ENCODE peak calls at places on chromosomes 6 and 20, in four cellular contexts. Z is LHCN-M2, Y is iPS-NIHi11, R is SW480. E is an unnamed sample.

GRCh38 chr20:63495771-63496403 is 3.0 kb downstream of the EEF1A2 start:
- DNase-seq in Z (peak), Y (peak), R (no peak), E (no peak)

GRCh38 chr20:21357851-21358250 is 39.5 kb downstream of the NKX2-4 start:
- DNase-seq in Z (no peak), Y (no peak), R (no peak), E (no peak)

GRCh38 chr6:167676666-167677421 is 149.9 kb upstream of the AFDN start:
- DNase-seq in Z (no peak), Y (no peak), R (peak), E (no peak)

GRCh38 chr6:105489213-105489525 is 86.3 kb upstream of the PREP start:
- DNase-seq in Z (no peak), Y (no peak), R (no peak), E (no peak)

GRCh38 chr6:81894788-81895221 is 142.3 kb upstream of the TENT5A start:
- DNase-seq in Z (peak), Y (no peak), R (no peak), E (no peak)

GRCh38 chr20:32072168-32072721 is 20.2 kb downstream of the HCK start:
- DNase-seq in Z (no peak), Y (no peak), R (no peak), E (no peak)

GRCh38 chr20:51142448-51142847 is 119.5 kb upstream of the KCNG1 start:
- DNase-seq in Z (no peak), Y (no peak), R (no peak), E (peak)

GRCh38 chr20:44582321-44583025 is at the start of gene PKIG:
- DNase-seq in Z (peak), Y (peak), R (peak), E (no peak)

GRCh38 chr20:16927031-16927430 is 178.9 kb downstream of the OTOR start:
- DNase-seq in Z (no peak), Y (no peak), R (no peak), E (no peak)

GRCh38 chr6:122170274-122170673 is 229.2 kb upstream of the HSF2 start:
- DNase-seq in Z (no peak), Y (no peak), R (no peak), E (no peak)

GRCh38 chr20:24403410-24403809 is 66.0 kb upstream of the SYNDIG1 start:
- DNase-seq in Z (no peak), Y (no peak), R (no peak), E (no peak)

GRCh38 chr6:37244430-37245310 is 12.9 kb upstream of the TBC1D22B start:
- DNase-seq in Z (peak), Y (peak), R (no peak), E (no peak)

GRCh38 chr20:37161830-37162549 is 17.1 kb upstream of the RPN2 start:
- DNase-seq in Z (no peak), Y (no peak), R (no peak), E (no peak)

GRCh38 chr6:150830409-150831165 is 34.9 kb upstream of the MTHFD1L start:
- DNase-seq in Z (peak), Y (no peak), R (no peak), E (no peak)

GRCh38 chr20:63740070-63740500 is 509 bp downstream of the SLC2A4RG start:
- DNase-seq in Z (peak), Y (peak), R (peak), E (no peak)

GRCh38 chr6:137881522-137881886 is 14.4 kb downstream of the TNFAIP3 start:
- DNase-seq in Z (no peak), Y (no peak), R (no peak), E (no peak)

GRCh38 chr6:140153703-140154102 is 779.3 kb upstream of the CITED2 start:
- DNase-seq in Z (peak), Y (no peak), R (no peak), E (no peak)

GRCh38 chr20:62304331-62305148 is 1.7 kb downstream of the ADRM1 start:
- DNase-seq in Z (no peak), Y (no peak), R (no peak), E (no peak)

GRCh38 chr6:27902335-27903314 is 9.6 kb downstream of the OR2B2 start:
- DNase-seq in Z (peak), Y (peak), R (peak), E (peak)

GRCh38 chr6:28402197-28402596 is 2.6 kb upstream of the ZSCAN12 start:
- DNase-seq in Z (no peak), Y (no peak), R (no peak), E (no peak)

GRCh38 chr6:55276745-55277627 is 50.3 kb upstream of the GFRAL start:
- DNase-seq in Z (peak), Y (peak), R (peak), E (peak)

GRCh38 chr20:25247666-25248500 is at the start of gene PYGB:
- DNase-seq in Z (peak), Y (peak), R (peak), E (peak)

GRCh38 chr20:19777981-19778380 is 19.9 kb downstream of the RIN2 start:
- DNase-seq in Z (no peak), Y (no peak), R (no peak), E (no peak)

GRCh38 chr6:106538145-106538544 is 91.2 kb downstream of the RTN4IP1 start:
- DNase-seq in Z (no peak), Y (no peak), R (no peak), E (no peak)

GRCh38 chr20:11193241-11193640 is 519.4 kb upstream of the JAG1 start:
- DNase-seq in Z (peak), Y (no peak), R (no peak), E (no peak)

GRCh38 chr20:34986311-34987287 is 30.9 kb downstream of the MYH7B start:
- DNase-seq in Z (no peak), Y (no peak), R (no peak), E (no peak)

GRCh38 chr6:37820713-37821069 is 1.2 kb downstream of the ZFAND3 start:
- DNase-seq in Z (no peak), Y (no peak), R (no peak), E (no peak)

GRCh38 chr6:113364781-113365545 is 492.2 kb upstream of the MARCKS start:
- DNase-seq in Z (peak), Y (no peak), R (no peak), E (no peak)

GRCh38 chr20:6582449-6582848 is 185.0 kb upstream of the BMP2 start:
- DNase-seq in Z (no peak), Y (no peak), R (no peak), E (no peak)

GRCh38 chr20:50930139-50931047 is 844 bp downstream of the ADNP start:
- DNase-seq in Z (no peak), Y (peak), R (peak), E (no peak)

GRCh38 chr6:31267504-31268371 is 4.2 kb downstream of the HLA-C start:
- DNase-seq in Z (no peak), Y (no peak), R (no peak), E (no peak)

GRCh38 chr6:112015725-112016124 is 38.2 kb upstream of the CCN6 start:
- DNase-seq in Z (no peak), Y (no peak), R (no peak), E (no peak)

GRCh38 chr20:47929368-47930115 is 144.3 kb upstream of the SULF2 start:
- DNase-seq in Z (peak), Y (peak), R (peak), E (peak)

GRCh38 chr20:25220021-25220730 is 24.7 kb downstream of the ENTPD6 start:
- DNase-seq in Z (no peak), Y (peak), R (no peak), E (no peak)

GRCh38 chr6:148593130-148593812 is 153.6 kb upstream of the UST start:
- DNase-seq in Z (peak), Y (no peak), R (no peak), E (no peak)

E was measured in PC-9.